ENCODE peak calls at places on chromosomes 2 and 18, in nine cellular contexts. Y, C, K, D, U, I, V, J and B are unnamed samples.

GRCh38 chr18:3256693-3257626 is 5.0 kb upstream of the MYL12B start:
- DNase-seq in D (peak), Y (no peak), I (no peak), K (peak), J (no peak), V (peak), U (no peak), C (peak), B (no peak)

GRCh38 chr2:30272761-30273573 is 41.6 kb downstream of the LBH start:
- DNase-seq in I (peak), D (peak), V (no peak), Y (no peak), K (peak), J (no peak), U (no peak), C (peak), B (no peak)

GRCh38 chr2:137138263-137138662 is 372.9 kb downstream of the THSD7B start:
- DNase-seq in U (no peak), C (no peak), D (no peak), V (no peak), Y (no peak), J (no peak), K (no peak), I (no peak), B (no peak)

GRCh38 chr2:224217962-224218347 is 178.9 kb upstream of the SERPINE2 start:
- DNase-seq in V (no peak), D (peak), C (peak), I (no peak), Y (no peak), U (no peak), K (peak), J (no peak), B (no peak)

GRCh38 chr2:23824777-23825212 is 102.1 kb downstream of the ATAD2B start:
- DNase-seq in J (peak), D (peak), V (peak), U (peak), I (no peak), C (peak), K (peak), Y (peak), B (no peak)

GRCh38 chr18:48868468-48869466 is 82.0 kb downstream of the SMAD7 start:
- DNase-seq in U (peak), Y (peak), I (peak), V (no peak), D (peak), J (no peak), C (peak), K (no peak), B (peak)

GRCh38 chr2:70070557-70071268 is 16.6 kb upstream of the PCBP1 start:
- DNase-seq in C (peak), D (peak), V (peak), I (no peak), J (peak), Y (peak), K (peak), U (peak), B (peak)

GRCh38 chr2:19207452-19207851 is 151.0 kb downstream of the OSR1 start:
- DNase-seq in Y (no peak), V (no peak), U (no peak), I (no peak), K (no peak), D (no peak), C (no peak), J (no peak), B (no peak)

GRCh38 chr2:28182348-28182747 is 210.3 kb upstream of the FOSL2 start:
- DNase-seq in J (no peak), C (no peak), K (no peak), D (no peak), V (no peak), Y (no peak), I (no peak), U (no peak), B (no peak)

GRCh38 chr2:88669371-88670214 is 21.9 kb upstream of the RPIA start:
- DNase-seq in C (peak), I (no peak), Y (peak), K (peak), V (peak), J (peak), U (peak), D (peak), B (no peak)

GRCh38 chr2:21175895-21176646 is 52.3 kb downstream of the TDRD15 start:
- DNase-seq in I (no peak), J (peak), Y (peak), D (no peak), V (peak), U (no peak), K (peak), C (peak), B (no peak)

GRCh38 chr2:191691016-191691725 is 13.2 kb downstream of the NABP1 start:
- DNase-seq in Y (peak), C (peak), D (peak), U (peak), V (peak), J (peak), I (no peak), K (peak), B (no peak)

GRCh38 chr2:73260338-73260984 is 23.8 kb downstream of the FBXO41 start:
- DNase-seq in U (no peak), K (peak), D (peak), C (peak), I (no peak), Y (peak), V (peak), J (peak), B (peak)

GRCh38 chr18:31648966-31649429 is 35.4 kb downstream of the B4GALT6 start:
- DNase-seq in C (peak), Y (no peak), D (peak), K (peak), V (no peak), J (no peak), U (peak), I (no peak), B (no peak)

GRCh38 chr2:160492401-160493226 is 993 bp downstream of the RBMS1 start:
- DNase-seq in V (peak), K (peak), I (peak), C (peak), U (no peak), Y (no peak), D (peak), J (no peak), B (peak)